ENCODE peak calls at places on chromosomes 12 and 14, in six cellular contexts. L is AG08395; I is right cardiac atrium; C is uterus; S is T follicular helper cell; Z is activated T-helper 1 cell treated with anti-CD3 and anti-CD28 coated beads, Interleukin-12 subunit alpha, Interleukin-12 subunit beta, Interleukin-2, Interleukin-4 antibody, amounts not matched to agents 30 ng/mL and 10 ng/mL and 1 ng/mL, durations not matched to agents 14 hours and 24 hours and 36 hours. Q is an unnamed sample.

GRCh38 chr14:34078117-34078743 is 127.4 kb upstream of the EGLN3 start:
- DNase-seq in L (no peak), I (no peak), C (no peak), S (no peak), Z (no peak), Q (no peak)

GRCh38 chr12:112963227-112963861 is 15.0 kb upstream of the OAS2 start:
- DNase-seq in L (no peak), I (no peak), C (no peak), S (no peak), Z (no peak), Q (no peak)

GRCh38 chr14:51938137-51938536 is 51.2 kb upstream of the RTRAF start:
- DNase-seq in L (no peak), I (no peak), C (no peak), S (no peak), Z (no peak), Q (no peak)

GRCh38 chr14:44897041-44897843 is 64.5 kb downstream of the KLHL28 start:
- DNase-seq in L (peak), I (peak), C (peak), S (peak), Z (peak), Q (peak)

GRCh38 chr12:23108957-23109356 is 484.0 kb downstream of the ETNK1 start:
- DNase-seq in L (no peak), I (no peak), C (no peak), S (no peak), Z (no peak), Q (no peak)

GRCh38 chr12:3247596-3248270 is 170.6 kb downstream of the TSPAN9 start:
- DNase-seq in L (no peak), I (peak), C (no peak), S (no peak), Z (no peak), Q (no peak)

GRCh38 chr12:28800129-28800528 is 348.9 kb upstream of the FAR2 start:
- DNase-seq in L (no peak), I (no peak), C (no peak), S (no peak), Z (no peak), Q (no peak)

GRCh38 chr12:75208851-75209781 is 523 bp downstream of the KCNC2 start:
- DNase-seq in L (peak), I (peak), C (no peak), S (no peak), Z (no peak), Q (peak)

GRCh38 chr14:91482278-91483023 is 27.7 kb downstream of the PPP4R3A start:
- DNase-seq in L (peak), I (no peak), C (no peak), S (no peak), Z (no peak), Q (no peak)

GRCh38 chr12:63882844-63883243 is 38.3 kb downstream of the SRGAP1 start:
- DNase-seq in L (no peak), I (no peak), C (no peak), S (no peak), Z (no peak), Q (peak)

GRCh38 chr12:74538491-74539258 is 1.0 kb downstream of the ATXN7L3B start:
- DNase-seq in L (no peak), I (peak), C (no peak), S (peak), Z (peak), Q (no peak)

GRCh38 chr14:78048120-78048519 is 122.1 kb upstream of the NRXN3 start:
- DNase-seq in L (no peak), I (no peak), C (no peak), S (no peak), Z (no peak), Q (no peak)

GRCh38 chr12:47903151-47903611 is 1.6 kb downstream of the VDR start:
- DNase-seq in L (peak), I (no peak), C (no peak), S (no peak), Z (no peak), Q (no peak)

GRCh38 chr12:6827437-6827894 is 741 bp upstream of the P3H3 start:
- DNase-seq in L (peak), I (peak), C (peak), S (no peak), Z (no peak), Q (peak)

GRCh38 chr14:70804556-70805162 is 4.7 kb downstream of the MAP3K9 start:
- DNase-seq in L (no peak), I (no peak), C (no peak), S (no peak), Z (no peak), Q (no peak)

Q was measured in COLO829.